ENCODE peak calls at places on chromosome 7, in five cellular contexts. B is fibroblast of mammary gland, Z is lower leg skin, H is NCI-H345, N is Right ventricle myocardium superior. R is an unnamed sample.

GRCh38 chr7:39614299-39614698 is 9.1 kb upstream of the RALA start:
- DNase-seq in B (no peak), Z (no peak), H (no peak), N (no peak), R (no peak)

GRCh38 chr7:104552102-104552501 is 223.7 kb downstream of the LHFPL3 start:
- DNase-seq in B (peak), Z (no peak), H (no peak), N (no peak), R (no peak)

GRCh38 chr7:83782628-83783027 is 133.7 kb upstream of the SEMA3E start:
- DNase-seq in B (peak), Z (no peak), H (no peak), N (no peak), R (no peak)

GRCh38 chr7:139725077-139725476 is 52.7 kb downstream of the HIPK2 start:
- DNase-seq in B (peak), Z (peak), H (peak), N (no peak), R (no peak)

GRCh38 chr7:155189600-155189989 is 108.1 kb upstream of the INSIG1 start:
- DNase-seq in B (no peak), Z (peak), H (no peak), N (no peak), R (no peak)

GRCh38 chr7:143145-143751 is 49.1 kb upstream of the FAM20C start:
- DNase-seq in B (no peak), Z (no peak), H (no peak), N (no peak), R (no peak)

GRCh38 chr7:38339953-38340819 is 66.8 kb upstream of the TARP start:
- DNase-seq in B (no peak), Z (no peak), H (no peak), N (no peak), R (no peak)

GRCh38 chr7:124263232-124263827 is 230.5 kb upstream of the TMEM229A start:
- DNase-seq in B (no peak), Z (no peak), H (no peak), N (no peak), R (no peak)

R was measured in caudate nucleus.